ENCODE peak calls at places on chromosomes 4 and X, in eight cellular contexts. One of them, this sample, is unnamed. For H3K4me1, the result is how much of the 10 kb centered on the place peaks cover.

GRCh38 chr4:56210397-56210796 is 176.9 kb downstream of the AASDH start:
- DNase-seq in left ventricle myocardium inferior: no peak
- DNase-seq in cardiac muscle cell: no peak
- DNase-seq in sigmoid colon: no peak
- DNase-seq in aorta: no peak
- DNase-seq in mammary epithelial cell: no peak
- DNase-seq in prostate gland: no peak
- DNase-seq in A549: no peak
- DNase-seq in this sample: no peak

GRCh38 chr4:8909548-8909947 is 37.9 kb upstream of the HMX1 start:
- DNase-seq in left ventricle myocardium inferior: no peak
- DNase-seq in cardiac muscle cell: no peak
- DNase-seq in mammary epithelial cell: no peak
- DNase-seq in prostate gland: no peak
- DNase-seq in aorta: no peak
- DNase-seq in A549: no peak
- DNase-seq in sigmoid colon: no peak
- DNase-seq in this sample: no peak

GRCh38 chr4:186203391-186203802 is 12.0 kb downstream of the CYP4V2 start:
- DNase-seq in prostate gland: no peak
- DNase-seq in aorta: no peak
- DNase-seq in mammary epithelial cell: no peak
- DNase-seq in cardiac muscle cell: peak
- DNase-seq in A549: no peak
- DNase-seq in left ventricle myocardium inferior: no peak
- DNase-seq in sigmoid colon: no peak
- DNase-seq in this sample: no peak

GRCh38 chr4:54909964-54910363 is 215.4 kb downstream of the KDR start:
- DNase-seq in left ventricle myocardium inferior: no peak
- DNase-seq in mammary epithelial cell: no peak
- DNase-seq in prostate gland: no peak
- DNase-seq in cardiac muscle cell: no peak
- DNase-seq in aorta: no peak
- DNase-seq in sigmoid colon: no peak
- DNase-seq in A549: no peak
- DNase-seq in this sample: no peak

GRCh38 chrX:147803948-147804347 is 107.8 kb upstream of the FMR1 start:
- DNase-seq in left ventricle myocardium inferior: no peak
- DNase-seq in aorta: no peak
- DNase-seq in cardiac muscle cell: no peak
- DNase-seq in sigmoid colon: no peak
- DNase-seq in A549: peak
- DNase-seq in prostate gland: no peak
- DNase-seq in mammary epithelial cell: no peak
- DNase-seq in this sample: no peak

GRCh38 chr4:126935784-126936183 is 697.0 kb upstream of the INTU start:
- DNase-seq in aorta: no peak
- DNase-seq in prostate gland: no peak
- DNase-seq in cardiac muscle cell: no peak
- DNase-seq in sigmoid colon: no peak
- DNase-seq in mammary epithelial cell: no peak
- DNase-seq in left ventricle myocardium inferior: no peak
- DNase-seq in A549: no peak
- DNase-seq in this sample: no peak

GRCh38 chr4:71211748-71212147 is 127.1 kb upstream of the SLC4A4 start:
- DNase-seq in prostate gland: no peak
- DNase-seq in A549: no peak
- DNase-seq in cardiac muscle cell: peak
- DNase-seq in left ventricle myocardium inferior: no peak
- DNase-seq in mammary epithelial cell: no peak
- DNase-seq in sigmoid colon: no peak
- DNase-seq in aorta: no peak
- DNase-seq in this sample: no peak

GRCh38 chr4:5972571-5972970 is 45.7 kb downstream of the C4orf50 start:
- DNase-seq in mammary epithelial cell: no peak
- DNase-seq in A549: no peak
- DNase-seq in sigmoid colon: peak
- DNase-seq in aorta: no peak
- DNase-seq in prostate gland: no peak
- DNase-seq in cardiac muscle cell: no peak
- DNase-seq in left ventricle myocardium inferior: no peak
- DNase-seq in this sample: no peak

GRCh38 chrX:105101378-105101777 is 119.1 kb downstream of the TEX13A start:
- DNase-seq in aorta: no peak
- DNase-seq in sigmoid colon: no peak
- DNase-seq in mammary epithelial cell: no peak
- DNase-seq in A549: no peak
- DNase-seq in cardiac muscle cell: no peak
- DNase-seq in prostate gland: no peak
- DNase-seq in left ventricle myocardium inferior: no peak
- DNase-seq in this sample: no peak

GRCh38 chr4:42359686-42360085 is 37.6 kb upstream of the SHISA3 start:
- DNase-seq in cardiac muscle cell: peak
- DNase-seq in A549: no peak
- DNase-seq in prostate gland: no peak
- DNase-seq in mammary epithelial cell: no peak
- DNase-seq in left ventricle myocardium inferior: no peak
- DNase-seq in aorta: no peak
- DNase-seq in sigmoid colon: no peak
- DNase-seq in this sample: no peak

GRCh38 chr4:108881190-108881589 is 118.3 kb upstream of the ETNPPL start:
- DNase-seq in mammary epithelial cell: peak
- DNase-seq in prostate gland: no peak
- DNase-seq in cardiac muscle cell: peak
- DNase-seq in aorta: no peak
- DNase-seq in left ventricle myocardium inferior: no peak
- DNase-seq in sigmoid colon: no peak
- DNase-seq in A549: no peak
- DNase-seq in this sample: no peak

GRCh38 chrX:16222123-16222522 is 54.8 kb downstream of the MAGEB17 start:
- DNase-seq in sigmoid colon: no peak
- DNase-seq in cardiac muscle cell: peak
- DNase-seq in prostate gland: no peak
- DNase-seq in A549: no peak
- DNase-seq in mammary epithelial cell: no peak
- DNase-seq in left ventricle myocardium inferior: no peak
- DNase-seq in aorta: no peak
- DNase-seq in this sample: no peak

GRCh38 chr4:24240655-24241054 is 343.7 kb downstream of the DHX15 start:
- DNase-seq in sigmoid colon: no peak
- DNase-seq in prostate gland: no peak
- DNase-seq in cardiac muscle cell: no peak
- DNase-seq in aorta: no peak
- DNase-seq in A549: no peak
- DNase-seq in mammary epithelial cell: no peak
- DNase-seq in left ventricle myocardium inferior: no peak
- DNase-seq in this sample: no peak

GRCh38 chrX:119736206-119736764 is 22.1 kb upstream of the SOWAHD start:
- DNase-seq in prostate gland: no peak
- DNase-seq in sigmoid colon: no peak
- DNase-seq in A549: no peak
- DNase-seq in mammary epithelial cell: peak
- DNase-seq in aorta: no peak
- DNase-seq in left ventricle myocardium inferior: no peak
- DNase-seq in cardiac muscle cell: no peak
- DNase-seq in this sample: no peak

GRCh38 chrX:44011505-44011904 is 38.3 kb upstream of the NDP start:
- DNase-seq in mammary epithelial cell: no peak
- DNase-seq in prostate gland: no peak
- DNase-seq in cardiac muscle cell: no peak
- DNase-seq in aorta: no peak
- DNase-seq in A549: no peak
- DNase-seq in sigmoid colon: no peak
- DNase-seq in left ventricle myocardium inferior: no peak
- DNase-seq in this sample: no peak

GRCh38 chr4:142264961-142265360 is 581.1 kb downstream of the INPP4B start:
- DNase-seq in aorta: no peak
- DNase-seq in left ventricle myocardium inferior: no peak
- DNase-seq in mammary epithelial cell: no peak
- DNase-seq in sigmoid colon: no peak
- DNase-seq in cardiac muscle cell: peak
- DNase-seq in A549: peak
- DNase-seq in prostate gland: no peak
- DNase-seq in this sample: no peak

GRCh38 chr4:34619531-34620109 is 1624.7 kb downstream of the ARAP2 start:
- DNase-seq in left ventricle myocardium inferior: no peak
- DNase-seq in aorta: no peak
- DNase-seq in A549: peak
- DNase-seq in sigmoid colon: no peak
- DNase-seq in cardiac muscle cell: no peak
- DNase-seq in prostate gland: no peak
- DNase-seq in mammary epithelial cell: no peak
- DNase-seq in this sample: no peak

GRCh38 chr4:134345249-134345648 is 143.7 kb upstream of the PABPC4L start:
- DNase-seq in left ventricle myocardium inferior: no peak
- DNase-seq in sigmoid colon: no peak
- DNase-seq in cardiac muscle cell: no peak
- DNase-seq in mammary epithelial cell: no peak
- DNase-seq in aorta: no peak
- DNase-seq in A549: no peak
- DNase-seq in prostate gland: no peak
- DNase-seq in this sample: no peak

GRCh38 chrX:89034679-89035078 is 287.7 kb downstream of the CPXCR1 start:
- DNase-seq in A549: no peak
- DNase-seq in prostate gland: no peak
- DNase-seq in mammary epithelial cell: no peak
- DNase-seq in cardiac muscle cell: no peak
- DNase-seq in left ventricle myocardium inferior: no peak
- DNase-seq in sigmoid colon: no peak
- DNase-seq in aorta: no peak
- DNase-seq in this sample: no peak

GRCh38 chr4:17895481-17895880 is 84.7 kb downstream of the NCAPG start:
- DNase-seq in prostate gland: no peak
- DNase-seq in cardiac muscle cell: no peak
- DNase-seq in A549: no peak
- DNase-seq in left ventricle myocardium inferior: no peak
- DNase-seq in aorta: no peak
- DNase-seq in mammary epithelial cell: no peak
- DNase-seq in sigmoid colon: no peak
- DNase-seq in this sample: no peak

GRCh38 chr4:70849277-70849676 is 9.6 kb upstream of the GRSF1 start:
- DNase-seq in prostate gland: no peak
- DNase-seq in cardiac muscle cell: no peak
- DNase-seq in aorta: no peak
- DNase-seq in left ventricle myocardium inferior: no peak
- DNase-seq in A549: no peak
- DNase-seq in sigmoid colon: no peak
- DNase-seq in mammary epithelial cell: no peak
- DNase-seq in this sample: no peak

GRCh38 chr4:147361726-147362125 is 119.2 kb upstream of the EDNRA start:
- DNase-seq in sigmoid colon: no peak
- DNase-seq in aorta: peak
- DNase-seq in A549: peak
- DNase-seq in left ventricle myocardium inferior: no peak
- DNase-seq in prostate gland: no peak
- DNase-seq in cardiac muscle cell: peak
- DNase-seq in mammary epithelial cell: peak
- DNase-seq in this sample: no peak

GRCh38 chr4:24890561-24890960 is 22.3 kb downstream of the CCDC149 start:
- DNase-seq in aorta: no peak
- DNase-seq in cardiac muscle cell: no peak
- DNase-seq in mammary epithelial cell: no peak
- DNase-seq in prostate gland: no peak
- DNase-seq in left ventricle myocardium inferior: no peak
- DNase-seq in A549: no peak
- DNase-seq in sigmoid colon: peak
- DNase-seq in this sample: no peak

DNA sequence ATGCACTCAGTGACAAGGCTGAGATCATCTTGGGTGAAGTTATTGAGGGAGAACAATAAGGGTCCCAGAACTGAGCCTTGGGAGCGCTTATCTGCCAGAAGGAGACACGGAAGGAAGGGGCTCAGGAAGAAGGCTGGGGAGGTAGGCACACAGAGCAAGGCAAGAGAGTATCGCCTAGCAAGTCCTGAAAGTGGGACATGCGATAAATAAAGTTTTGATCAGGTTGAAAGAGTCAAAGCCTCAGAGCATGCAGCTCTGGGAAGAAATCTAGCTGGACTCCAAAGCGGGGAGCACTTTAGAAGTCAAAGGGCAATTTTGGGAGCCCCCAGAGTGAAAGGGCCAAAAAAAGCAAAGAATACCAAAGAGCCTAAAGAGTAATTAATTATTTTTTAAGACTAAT is 17.7 kb upstream of the ANXA3 start:
- DNase-seq in A549: no peak
- DNase-seq in aorta: no peak
- DNase-seq in prostate gland: no peak
- DNase-seq in cardiac muscle cell: no peak
- DNase-seq in mammary epithelial cell: no peak
- DNase-seq in sigmoid colon: no peak
- DNase-seq in left ventricle myocardium inferior: no peak
- DNase-seq in this sample: no peak
- H3K4me1 ChIP-seq in A549: under half
- H3K4me1 ChIP-seq in aorta: under half
- H3K4me1 ChIP-seq in prostate gland: under half
- H3K4me1 ChIP-seq in cardiac muscle cell: under half
- H3K4me1 ChIP-seq in mammary epithelial cell: half or more
- H3K4me1 ChIP-seq in sigmoid colon: under half
- H3K4me1 ChIP-seq in left ventricle myocardium inferior: under half
- H3K4me1 ChIP-seq in this sample: under half

GRCh38 chr4:12924728-12925320 is 559.3 kb downstream of the RAB28 start:
- DNase-seq in left ventricle myocardium inferior: no peak
- DNase-seq in mammary epithelial cell: no peak
- DNase-seq in A549: no peak
- DNase-seq in cardiac muscle cell: no peak
- DNase-seq in prostate gland: no peak
- DNase-seq in sigmoid colon: no peak
- DNase-seq in aorta: no peak
- DNase-seq in this sample: no peak
- H3K4me3 ChIP-seq in left ventricle myocardium inferior: no peak
- H3K4me3 ChIP-seq in mammary epithelial cell: no peak
- H3K4me3 ChIP-seq in A549: no peak
- H3K4me3 ChIP-seq in cardiac muscle cell: no peak
- H3K4me3 ChIP-seq in prostate gland: no peak
- H3K4me3 ChIP-seq in sigmoid colon: no peak
- H3K4me3 ChIP-seq in aorta: no peak
- H3K4me3 ChIP-seq in this sample: no peak

DNA sequence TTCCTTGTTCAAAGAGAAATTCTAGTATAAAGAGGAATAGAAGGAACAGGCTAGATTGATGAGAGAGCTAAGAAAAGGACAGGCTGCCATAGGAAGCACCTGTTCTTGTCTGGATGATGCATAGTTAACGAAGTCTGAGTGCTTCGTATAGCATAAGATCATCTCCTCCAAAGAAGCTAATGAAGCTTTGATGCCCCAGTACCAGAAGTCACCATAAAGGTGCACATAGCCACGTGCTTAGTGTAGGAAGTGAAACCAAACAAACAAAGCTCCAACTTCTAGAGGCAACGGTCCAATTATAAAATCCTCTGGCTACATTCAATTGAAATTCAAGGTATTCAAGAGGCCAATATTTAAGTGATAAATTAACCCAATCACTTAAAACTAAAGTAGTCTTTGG is 31.0 kb downstream of the AFAP1 start:
- DNase-seq in prostate gland: no peak
- DNase-seq in mammary epithelial cell: no peak
- DNase-seq in cardiac muscle cell: no peak
- DNase-seq in A549: no peak
- DNase-seq in left ventricle myocardium inferior: no peak
- DNase-seq in aorta: no peak
- DNase-seq in sigmoid colon: no peak
- DNase-seq in this sample: peak
- H3K4me1 ChIP-seq in prostate gland: under half
- H3K4me1 ChIP-seq in mammary epithelial cell: half or more
- H3K4me1 ChIP-seq in cardiac muscle cell: half or more
- H3K4me1 ChIP-seq in A549: half or more
- H3K4me1 ChIP-seq in left ventricle myocardium inferior: half or more
- H3K4me1 ChIP-seq in aorta: under half
- H3K4me1 ChIP-seq in sigmoid colon: half or more
- H3K4me1 ChIP-seq in this sample: under half

GRCh38 chr4:153758688-153759406 is 977 bp downstream of the RNF175 start:
- DNase-seq in left ventricle myocardium inferior: no peak
- DNase-seq in A549: no peak
- DNase-seq in prostate gland: no peak
- DNase-seq in mammary epithelial cell: no peak
- DNase-seq in cardiac muscle cell: no peak
- DNase-seq in sigmoid colon: no peak
- DNase-seq in aorta: no peak
- DNase-seq in this sample: no peak
- H3K4me3 ChIP-seq in left ventricle myocardium inferior: peak
- H3K4me3 ChIP-seq in A549: no peak
- H3K4me3 ChIP-seq in prostate gland: peak
- H3K4me3 ChIP-seq in mammary epithelial cell: no peak
- H3K4me3 ChIP-seq in cardiac muscle cell: peak
- H3K4me3 ChIP-seq in sigmoid colon: peak
- H3K4me3 ChIP-seq in aorta: no peak
- H3K4me3 ChIP-seq in this sample: peak